ENCODE peak calls at places on chromosome 18, in four cellular contexts. H, L, O and D are unnamed samples.

GRCh38 chr18:36862182-36862581 is 33.3 kb downstream of the KIAA1328 start:
- DNase-seq in H (no peak), L (no peak), O (no peak), D (no peak)

GRCh38 chr18:36744261-36744876 is 84.4 kb downstream of the TPGS2 start:
- DNase-seq in H (no peak), L (peak; percentile 72), O (no peak), D (peak; percentile 82)

GRCh38 chr18:4599312-4599711 is 144.2 kb upstream of the DLGAP1 start:
- DNase-seq in H (no peak), L (no peak), O (no peak), D (no peak)

GRCh38 chr18:36284671-36285295 is 12.7 kb upstream of the FHOD3 start:
- DNase-seq in H (no peak), L (peak; percentile 74), O (peak; percentile 52), D (peak; percentile 52)

GRCh38 chr18:46756559-46757201 is at the start of gene ST8SIA5:
- DNase-seq in H (no peak), L (no peak), O (no peak), D (no peak)

GRCh38 chr18:75538727-75539126 is 111.2 kb upstream of the SMIM21 start:
- DNase-seq in H (no peak), L (peak; percentile 76), O (no peak), D (peak; percentile 37)

GRCh38 chr18:54269924-54270844 is 867 bp downstream of the POLI start:
- DNase-seq in H (no peak), L (peak; percentile 18), O (peak; percentile 56), D (peak; percentile 53)

GRCh38 chr18:3973191-3973590 is 481.9 kb downstream of the DLGAP1 start:
- DNase-seq in H (no peak), L (no peak), O (no peak), D (no peak)

GRCh38 chr18:39455300-39455699 is 1889.7 kb upstream of the CELF4 start:
- DNase-seq in H (peak; percentile 26), L (peak; percentile 66), O (no peak), D (peak; percentile 62)

GRCh38 chr18:75066936-75067335 is 142.0 kb downstream of the PTGR3 start:
- DNase-seq in H (no peak), L (no peak), O (no peak), D (no peak)

GRCh38 chr18:21853020-21853419 is 112.4 kb downstream of the MIB1 start:
- DNase-seq in H (no peak), L (peak; percentile 63), O (peak; percentile 68), D (peak; percentile 62)

GRCh38 chr18:4734903-4735302 is 279.8 kb upstream of the DLGAP1 start:
- DNase-seq in H (no peak), L (no peak), O (peak; percentile 4), D (no peak)

GRCh38 chr18:48222118-48222517 is 187.1 kb downstream of the ZBTB7C start:
- DNase-seq in H (peak; percentile 40), L (no peak), O (peak; percentile 0), D (peak; percentile 52)

GRCh38 chr18:6537468-6537867 is 122.8 kb upstream of the L3MBTL4 start:
- DNase-seq in H (no peak), L (no peak), O (no peak), D (no peak)

GRCh38 chr18:74268175-74268574 is 23.6 kb downstream of the CYB5A start:
- DNase-seq in H (no peak), L (no peak), O (no peak), D (no peak)

GRCh38 chr18:28174181-28174906 is 2.6 kb downstream of the CDH2 start:
- DNase-seq in H (no peak), L (no peak), O (no peak), D (no peak)

GRCh38 chr18:24366328-24366727 is 31.3 kb downstream of the OSBPL1A start:
- DNase-seq in H (no peak), L (no peak), O (no peak), D (no peak)

GRCh38 chr18:77220726-77221125 is 28.9 kb upstream of the GALR1 start:
- DNase-seq in H (no peak), L (no peak), O (no peak), D (no peak)

GRCh38 chr18:54607213-54607934 is 16.3 kb downstream of the DYNAP start:
- DNase-seq in H (no peak), L (peak; percentile 1), O (no peak), D (no peak)

GRCh38 chr18:74682998-74683311 is 85.3 kb downstream of the ZNF407 start:
- DNase-seq in H (no peak), L (peak; percentile 44), O (no peak), D (peak; percentile 8)

GRCh38 chr18:14914771-14915170 is 166.8 kb downstream of the ANKRD30B start:
- DNase-seq in H (no peak), L (no peak), O (no peak), D (no peak)

GRCh38 chr18:35506024-35506712 is 8.4 kb upstream of the INO80C start:
- DNase-seq in H (no peak), L (no peak), O (no peak), D (peak; percentile 9)

GRCh38 chr18:77088977-77089795 is 43.4 kb downstream of the MBP start:
- DNase-seq in H (peak; percentile 88), L (no peak), O (no peak), D (no peak)

GRCh38 chr18:74689251-74689650 is 91.6 kb downstream of the ZNF407 start:
- DNase-seq in H (no peak), L (peak; percentile 79), O (no peak), D (peak; percentile 69)

GRCh38 chr18:51097046-51097822 is 67.2 kb downstream of the SMAD4 start:
- DNase-seq in H (no peak), L (no peak), O (no peak), D (no peak)

GRCh38 chr18:24398515-24398914 is 891 bp upstream of the OSBPL1A start:
- DNase-seq in H (no peak), L (peak; percentile 46), O (no peak), D (peak; percentile 68)

GRCh38 chr18:7256959-7257742 is 26.3 kb downstream of the LRRC30 start:
- DNase-seq in H (no peak), L (no peak), O (no peak), D (no peak)

GRCh38 chr18:79043288-79043687 is 25.9 kb upstream of the ATP9B start:
- DNase-seq in H (no peak), L (no peak), O (no peak), D (no peak)

GRCh38 chr18:63762518-63762917 is 12.7 kb upstream of the SERPINB7 start:
- DNase-seq in H (no peak), L (peak; percentile 89), O (no peak), D (peak; percentile 60)

GRCh38 chr18:65941482-65941881 is 190.7 kb downstream of the CDH7 start:
- DNase-seq in H (no peak), L (no peak), O (no peak), D (no peak)

GRCh38 chr18:78974115-78974740 is 5.4 kb upstream of the SALL3 start:
- DNase-seq in H (no peak), L (no peak), O (no peak), D (no peak)

GRCh38 chr18:47883771-47884413 is 46.6 kb downstream of the SMAD2 start:
- DNase-seq in H (peak; percentile 36), L (peak; percentile 76), O (no peak), D (peak; percentile 40)

GRCh38 chr18:5317186-5317585 is 21.7 kb upstream of the ZBTB14 start:
- DNase-seq in H (no peak), L (no peak), O (no peak), D (no peak)

GRCh38 chr18:79952457-79952995 is 1.1 kb upstream of the SLC66A2 start:
- DNase-seq in H (no peak), L (no peak), O (no peak), D (no peak)

GRCh38 chr18:48928787-48929186 is 22.0 kb downstream of the SMAD7 start:
- DNase-seq in H (no peak), L (peak; percentile 42), O (peak; percentile 84), D (peak; percentile 64)

GRCh38 chr18:9719421-9719981 is 11.4 kb downstream of the RAB31 start:
- DNase-seq in H (no peak), L (peak; percentile 85), O (no peak), D (peak; percentile 85)

GRCh38 chr18:77100751-77101355 is 31.7 kb downstream of the MBP start:
- DNase-seq in H (peak; percentile 36), L (no peak), O (no peak), D (no peak)

GRCh38 chr18:26549103-26549485 is 741 bp upstream of the KCTD1 start:
- DNase-seq in H (no peak), L (peak; percentile 31), O (peak; percentile 29), D (peak; percentile 46)
- H3K4me3 ChIP-seq in H (peak overlapping the region; percentile 74), L (peak overlapping the region; percentile 69), O (peak overlapping the region; percentile 83), D (peak overlapping the region; percentile 68)

GRCh38 chr18:62200121-62200914 is 13.3 kb downstream of the RELCH start:
- DNase-seq in H (no peak), L (peak; percentile 36), O (no peak), D (peak; percentile 51)

GRCh38 chr18:62198259-62198658 is 11.2 kb downstream of the RELCH start:
- DNase-seq in H (no peak), L (no peak), O (no peak), D (no peak)

GRCh38 chr18:62196079-62196478 is 9.0 kb downstream of the RELCH start:
- DNase-seq in H (no peak), L (no peak), O (no peak), D (no peak)

GRCh38 chr18:62199629-62200028 is 12.6 kb downstream of the RELCH start:
- DNase-seq in H (no peak), L (no peak), O (no peak), D (no peak)

GRCh38 chr18:62196978-62197377 is 9.9 kb downstream of the RELCH start:
- DNase-seq in H (no peak), L (no peak), O (no peak), D (no peak)
- H3K27ac ChIP-seq in H (no peak overlapping the region), L (no peak overlapping the region), O (no peak overlapping the region), D (no peak overlapping the region)

GRCh38 chr18:68438536-68438935 is 276.4 kb downstream of the TMX3 start:
- DNase-seq in H (no peak), L (no peak), O (no peak), D (no peak)
- H2AFZ ChIP-seq in H (no peak overlapping the region), L (no peak overlapping the region), O (no peak overlapping the region), D (peak overlapping the region; percentile 4)

GRCh38 chr18:8708670-8709069 is 3.3 kb downstream of the MTCL1 start:
- DNase-seq in H (no peak), L (no peak), O (peak; percentile 36), D (no peak)

GRCh38 chr18:8706545-8706980 is 1.2 kb downstream of the MTCL1 start:
- DNase-seq in H (no peak), L (peak; percentile 16), O (peak; percentile 63), D (no peak)

GRCh38 chr18:8706981-8707940 is 1.9 kb downstream of the MTCL1 start:
- DNase-seq in H (no peak), L (peak; percentile 73), O (peak; percentile 89), D (peak; percentile 71)

GRCh38 chr18:8709248-8710059 is 4.1 kb downstream of the MTCL1 start:
- DNase-seq in H (no peak), L (no peak), O (no peak), D (no peak)

GRCh38 chr18:8707946-8708345 is 2.6 kb downstream of the MTCL1 start:
- DNase-seq in H (no peak), L (peak; percentile 54), O (no peak), D (no peak)
- H3K4me3 ChIP-seq in H (peak overlapping the region; percentile 60), L (peak overlapping the region; percentile 93), O (peak overlapping the region; percentile 91), D (peak overlapping the region; percentile 67)